ENCODE peak calls at places on chromosome 16, in four cellular contexts. T is WTC11, H is H1, M is HepG2. K is an unnamed sample.

GRCh38 chr16:22671301-22672076 is 142.5 kb upstream of the HS3ST2 start:
- DNase-seq in T (no peak), H (peak; percentile 48), M (no peak), K (no peak)

GRCh38 chr16:66476328-66477027 is 49.4 kb downstream of the BEAN1 start:
- DNase-seq in T (peak; percentile 70), H (peak; percentile 83), M (no peak), K (peak; percentile 74)

GRCh38 chr16:50103764-50104163 is 38.0 kb downstream of the HEATR3 start:
- DNase-seq in T (no peak), H (no peak), M (no peak), K (no peak)

GRCh38 chr16:22052985-22053384 is 39.4 kb upstream of the VWA3A start:
- DNase-seq in T (no peak), H (no peak), M (no peak), K (no peak)

GRCh38 chr16:2692948-2693651 is 10.8 kb downstream of the KCTD5 start:
- DNase-seq in T (peak; percentile 60), H (no peak), M (no peak), K (peak; percentile 25)

GRCh38 chr16:22300427-22301071 is 3.3 kb downstream of the POLR3E start:
- DNase-seq in T (peak; percentile 57), H (peak; percentile 67), M (peak; percentile 58), K (peak; percentile 50)

GRCh38 chr16:31093132-31093703 is 1.4 kb downstream of the VKORC1 start:
- DNase-seq in T (peak; percentile 46), H (peak; percentile 61), M (peak; percentile 74), K (peak; percentile 74)

GRCh38 chr16:57870753-57871454 is 68.6 kb upstream of the KIFC3 start:
- DNase-seq in T (no peak), H (no peak), M (no peak), K (no peak)

GRCh38 chr16:89065445-89065795 is 28.2 kb upstream of the ACSF3 start:
- DNase-seq in T (no peak), H (no peak), M (no peak), K (no peak)

GRCh38 chr16:23148166-23148512 is 1.1 kb downstream of the USP31 start:
- DNase-seq in T (no peak), H (no peak), M (no peak), K (no peak)

GRCh38 chr16:68884867-68885266 is 41.5 kb downstream of the TANGO6 start:
- DNase-seq in T (no peak), H (no peak), M (no peak), K (no peak)

GRCh38 chr16:2839650-2840450 is 9.7 kb downstream of the ZG16B start:
- DNase-seq in T (no peak), H (no peak), M (no peak), K (no peak)

GRCh38 chr16:47727131-47727530 is 266.0 kb downstream of the PHKB start:
- DNase-seq in T (no peak), H (no peak), M (no peak), K (no peak)

GRCh38 chr16:28623172-28623711 is 13.4 kb upstream of the SULT1A1 start:
- DNase-seq in T (peak; percentile 64), H (no peak), M (no peak), K (no peak)

GRCh38 chr16:29743827-29744531 is 1.8 kb downstream of the C16orf54 start:
- DNase-seq in T (no peak), H (peak; percentile 66), M (no peak), K (no peak)

GRCh38 chr16:87881327-87882200 is 12.3 kb upstream of the SLC7A5 start:
- DNase-seq in T (no peak), H (no peak), M (no peak), K (no peak)

GRCh38 chr16:24800586-24800985 is 45.2 kb upstream of the SLC5A11 start:
- DNase-seq in T (no peak), H (no peak), M (peak; percentile 48), K (no peak)

GRCh38 chr16:70294385-70295029 is 4.5 kb upstream of the DDX19B start:
- DNase-seq in T (no peak), H (no peak), M (no peak), K (no peak)

GRCh38 chr16:78996806-78997205 is 603.7 kb downstream of the MAF start:
- DNase-seq in T (no peak), H (no peak), M (no peak), K (no peak)

GRCh38 chr16:88558457-88559442 is 11.5 kb upstream of the ZC3H18 start:
- DNase-seq in T (peak; percentile 54), H (no peak), M (peak; percentile 82), K (peak; percentile 92)

DNA sequence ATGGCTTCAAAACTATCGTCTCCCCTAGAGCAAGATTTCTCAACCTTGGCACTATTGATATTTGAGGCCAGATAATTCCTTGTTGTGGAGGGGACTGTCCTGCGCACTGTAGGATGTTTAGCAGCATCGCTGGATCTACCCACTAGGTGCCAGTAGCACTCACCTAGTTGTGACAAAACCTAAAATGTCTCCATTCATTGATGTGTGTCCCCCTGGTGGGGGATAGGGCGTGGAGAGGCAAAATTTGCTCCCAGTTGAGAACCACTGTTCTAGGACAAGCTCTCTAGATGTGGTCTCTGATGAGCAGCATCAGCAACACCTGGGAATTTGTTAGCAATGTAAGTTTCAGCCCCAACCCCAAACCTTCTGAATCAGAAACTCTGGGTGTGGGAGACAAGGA is 259.0 kb downstream of the XYLT1 start:
- DNase-seq in T (peak; percentile 65), H (peak; percentile 67), M (peak; percentile 34), K (peak; percentile 25)
- TF ChIP-seq ATF2 in T (no peak), H (no peak), M (no peak), K (no peak)

DNA sequence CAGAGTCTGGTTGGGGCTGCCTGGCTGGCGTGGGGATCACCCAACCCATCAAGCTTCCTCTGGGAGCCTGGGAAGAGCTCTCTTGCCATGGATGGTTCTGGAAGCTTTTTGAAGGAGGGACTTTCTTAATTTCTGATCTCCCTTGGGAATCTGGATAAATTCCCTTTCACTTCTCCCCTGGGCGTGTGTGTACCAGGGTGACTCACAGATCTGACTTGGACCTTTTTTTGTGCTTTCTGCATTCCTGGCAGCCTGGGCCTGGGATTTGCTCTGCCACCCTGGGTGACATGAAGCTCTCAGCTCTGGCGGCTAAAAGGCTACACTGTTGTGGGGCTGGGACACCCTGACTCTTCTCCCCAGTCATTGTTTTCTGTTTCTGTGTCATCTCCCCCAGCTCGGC is 70.1 kb downstream of the ABCC1 start:
- DNase-seq in T (no peak), H (no peak), M (no peak), K (no peak)
- TF ChIP-seq ATF2 in T (no peak), H (no peak), M (no peak), K (no peak)

DNA sequence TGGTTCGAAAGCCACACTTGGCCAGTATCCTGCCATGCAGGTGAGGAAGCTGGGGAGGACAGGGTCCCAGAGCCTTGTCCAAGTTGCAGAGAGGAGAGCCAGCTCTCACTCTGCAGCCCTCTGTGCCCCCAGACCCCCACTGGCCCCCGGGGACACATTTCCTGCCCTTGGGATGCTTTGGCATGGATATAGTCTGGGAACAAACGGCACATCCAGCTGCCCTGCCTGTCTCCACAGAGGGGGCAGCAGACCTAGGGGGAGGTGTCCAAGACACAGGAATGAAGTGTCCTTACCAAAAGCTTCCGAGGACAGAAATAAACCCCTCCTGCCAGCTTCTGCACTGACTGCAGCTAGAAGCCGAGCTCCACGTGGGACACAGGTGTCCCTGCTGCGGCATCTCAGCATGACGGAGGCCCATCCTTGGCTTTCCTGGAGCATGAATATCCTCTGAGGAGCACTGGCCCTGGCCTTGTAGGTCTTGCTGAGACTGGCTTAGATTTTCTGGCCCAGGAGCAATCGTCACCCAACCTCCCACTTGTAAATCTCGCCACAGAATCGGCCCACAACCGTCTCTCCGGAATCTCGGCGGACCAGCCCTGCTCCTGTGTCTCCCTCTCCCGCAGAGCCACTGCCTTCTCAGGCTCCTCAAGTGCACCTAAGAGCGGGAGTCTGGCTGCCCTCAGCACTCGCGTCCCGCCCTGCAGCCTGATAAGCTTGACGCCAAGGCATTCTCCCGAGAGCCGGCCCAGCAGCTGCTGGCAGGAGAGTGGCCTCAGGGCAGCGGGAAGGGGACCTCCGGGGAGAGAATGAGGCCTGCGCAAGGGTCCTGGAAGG is 1.1 kb upstream of the CAPN15 start:
- DNase-seq in T (peak; percentile 54), H (no peak), M (no peak), K (peak; percentile 43)
- TF ChIP-seq ATF2 in T (no peak), H (no peak), M (no peak), K (no peak)

GRCh38 chr16:12257926-12258561 is 281.5 kb downstream of the SNX29 start:
- DNase-seq in T (peak; percentile 32), H (no peak), M (peak; percentile 95), K (peak; percentile 40)
- TF ChIP-seq ATF2 in T (no peak), H (no peak), M (peak; percentile 25), K (no peak)

GRCh38 chr16:8858994-8859912 is 9.6 kb downstream of the CARHSP1 start:
- DNase-seq in T (no peak), H (no peak), M (no peak), K (no peak)
- TF ChIP-seq ATF2 in T (no peak), H (no peak), M (no peak), K (no peak)

GRCh38 chr16:73000907-73001521 is 46.9 kb downstream of the ZFHX3 start:
- DNase-seq in T (no peak), H (no peak), M (no peak), K (no peak)
- TF ChIP-seq ATF2 in T (no peak), H (no peak), M (no peak), K (no peak)

GRCh38 chr16:84883301-84883700 is 63.5 kb downstream of the CRISPLD2 start:
- DNase-seq in T (peak; percentile 24), H (no peak), M (no peak), K (no peak)

GRCh38 chr16:84876873-84877606 is 57.3 kb downstream of the CRISPLD2 start:
- DNase-seq in T (no peak), H (no peak), M (no peak), K (no peak)

GRCh38 chr16:84881702-84882521 is 62.1 kb downstream of the CRISPLD2 start:
- DNase-seq in T (no peak), H (no peak), M (peak; percentile 43), K (peak; percentile 81)

GRCh38 chr16:84878770-84879169 is 59.0 kb downstream of the CRISPLD2 start:
- DNase-seq in T (no peak), H (no peak), M (no peak), K (no peak)

DNA sequence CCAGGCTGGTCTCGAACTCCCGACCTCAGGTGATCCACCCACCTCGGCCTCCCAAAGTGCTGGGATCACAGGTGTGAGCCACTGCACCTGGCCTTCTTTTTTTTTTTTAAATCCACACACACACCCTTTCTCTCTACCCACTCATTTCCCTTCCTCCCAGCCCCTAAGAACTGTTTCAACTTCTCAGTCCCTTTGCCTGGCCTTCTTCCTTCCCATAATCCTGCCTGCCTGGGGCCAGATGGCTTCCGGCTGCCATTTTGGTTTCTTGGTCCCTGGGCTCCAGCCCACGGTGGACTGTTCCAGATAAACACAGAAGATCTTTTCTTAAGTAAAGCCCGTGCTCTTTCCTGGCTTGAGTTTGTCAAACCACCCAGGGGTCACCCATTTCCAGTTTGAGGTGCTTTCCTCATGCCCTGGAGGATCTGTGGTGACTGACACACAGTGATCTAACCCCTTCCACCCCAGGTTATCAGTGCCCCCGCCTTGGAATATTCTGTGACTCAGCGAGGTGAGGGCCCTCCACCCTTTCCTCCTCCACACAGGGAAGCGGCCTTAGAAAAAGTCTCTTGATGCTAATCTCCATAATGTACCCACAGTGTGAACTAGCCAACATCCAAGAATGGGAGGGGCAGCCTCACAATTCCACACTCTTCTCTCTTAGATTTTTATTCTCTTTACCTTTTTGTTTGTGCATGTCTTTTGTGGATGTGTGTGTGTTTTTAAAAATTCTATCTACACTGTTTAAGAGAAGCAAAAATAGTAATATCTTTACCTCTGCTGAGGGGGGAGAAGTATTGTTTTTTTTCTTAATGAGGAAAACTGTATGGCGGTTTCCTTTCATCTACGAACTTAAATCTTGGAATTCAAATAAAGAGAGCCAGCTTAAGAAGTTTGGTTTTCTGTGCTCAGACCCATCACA is 60.0 kb downstream of the CRISPLD2 start:
- DNase-seq in T (no peak), H (no peak), M (no peak), K (peak; percentile 97)
- TF ChIP-seq ATF2 in T (no peak), H (no peak), M (no peak), K (no peak)